ENCODE peak calls at places on chromosomes 11 and 22, in six cellular contexts. One of them, this sample, is unnamed. For H3F3A, the result is how much of the 10 kb centered on the place peaks cover.

GRCh38 chr11:108069947-108070346 is 51.4 kb upstream of the ACAT1 start:
- DNase-seq in PC-3: no peak
- DNase-seq in PC-9: no peak
- DNase-seq in GM23338: no peak
- DNase-seq in SK-N-SH: no peak
- DNase-seq in GM23248: peak
- DNase-seq in this sample: peak

GRCh38 chr11:126824035-126824607 is 176.4 kb downstream of the KIRREL3 start:
- DNase-seq in PC-3: no peak
- DNase-seq in PC-9: no peak
- DNase-seq in GM23338: peak
- DNase-seq in SK-N-SH: no peak
- DNase-seq in GM23248: no peak
- DNase-seq in this sample: no peak

GRCh38 chr11:126992804-126993111 is 7.8 kb downstream of the KIRREL3 start:
- DNase-seq in PC-3: peak
- DNase-seq in PC-9: no peak
- DNase-seq in GM23338: no peak
- DNase-seq in SK-N-SH: no peak
- DNase-seq in GM23248: peak
- DNase-seq in this sample: no peak

GRCh38 chr11:28627690-28628255 is 519.6 kb downstream of the METTL15 start:
- DNase-seq in PC-3: no peak
- DNase-seq in PC-9: no peak
- DNase-seq in GM23338: no peak
- DNase-seq in SK-N-SH: no peak
- DNase-seq in GM23248: no peak
- DNase-seq in this sample: no peak

GRCh38 chr11:2293396-2294339 is 8.1 kb downstream of the C11orf21 start:
- DNase-seq in PC-3: no peak
- DNase-seq in PC-9: no peak
- DNase-seq in GM23338: peak
- DNase-seq in SK-N-SH: no peak
- DNase-seq in GM23248: no peak
- DNase-seq in this sample: no peak

GRCh38 chr11:9460322-9461067 is at the start of gene ZNF143:
- DNase-seq in PC-3: peak
- DNase-seq in PC-9: peak
- DNase-seq in GM23338: peak
- DNase-seq in SK-N-SH: peak
- DNase-seq in GM23248: peak
- DNase-seq in this sample: peak

GRCh38 chr11:3089236-3090061 is 32.2 kb upstream of the CARS1 start:
- DNase-seq in PC-3: no peak
- DNase-seq in PC-9: no peak
- DNase-seq in GM23338: no peak
- DNase-seq in SK-N-SH: no peak
- DNase-seq in GM23248: no peak
- DNase-seq in this sample: no peak

GRCh38 chr22:39656495-39657490 is 86.2 kb downstream of the CACNA1I start:
- DNase-seq in PC-3: no peak
- DNase-seq in PC-9: no peak
- DNase-seq in GM23338: no peak
- DNase-seq in SK-N-SH: no peak
- DNase-seq in GM23248: peak
- DNase-seq in this sample: no peak

GRCh38 chr11:93216511-93217121 is 18.8 kb upstream of the SLC36A4 start:
- DNase-seq in PC-3: no peak
- DNase-seq in PC-9: no peak
- DNase-seq in GM23338: no peak
- DNase-seq in SK-N-SH: peak
- DNase-seq in GM23248: no peak
- DNase-seq in this sample: no peak

GRCh38 chr11:14904745-14905103 is 12.7 kb upstream of the CYP2R1 start:
- DNase-seq in PC-3: no peak
- DNase-seq in PC-9: peak
- DNase-seq in GM23338: peak
- DNase-seq in SK-N-SH: no peak
- DNase-seq in GM23248: peak
- DNase-seq in this sample: peak

GRCh38 chr11:84691830-84692229 is 935.3 kb downstream of the DLG2 start:
- DNase-seq in PC-3: no peak
- DNase-seq in PC-9: no peak
- DNase-seq in GM23338: peak
- DNase-seq in SK-N-SH: no peak
- DNase-seq in GM23248: no peak
- DNase-seq in this sample: no peak

GRCh38 chr11:119093951-119094815 is 7.5 kb downstream of the DPAGT1 start:
- DNase-seq in PC-3: peak
- DNase-seq in PC-9: peak
- DNase-seq in GM23338: peak
- DNase-seq in SK-N-SH: peak
- DNase-seq in GM23248: peak
- DNase-seq in this sample: no peak
- H3F3A ChIP-seq in PC-3: under half
- H3F3A ChIP-seq in PC-9: half or more
- H3F3A ChIP-seq in GM23338: under half
- H3F3A ChIP-seq in SK-N-SH: under half
- H3F3A ChIP-seq in GM23248: under half
- H3F3A ChIP-seq in this sample: half or more

GRCh38 chr11:73156114-73156513 is 14.0 kb upstream of the FCHSD2 start:
- DNase-seq in PC-3: no peak
- DNase-seq in PC-9: no peak
- DNase-seq in GM23338: no peak
- DNase-seq in SK-N-SH: no peak
- DNase-seq in GM23248: no peak
- DNase-seq in this sample: no peak
- H3F3A ChIP-seq in PC-3: under half
- H3F3A ChIP-seq in PC-9: under half
- H3F3A ChIP-seq in GM23338: under half
- H3F3A ChIP-seq in SK-N-SH: under half
- H3F3A ChIP-seq in GM23248: under half
- H3F3A ChIP-seq in this sample: half or more

DNA sequence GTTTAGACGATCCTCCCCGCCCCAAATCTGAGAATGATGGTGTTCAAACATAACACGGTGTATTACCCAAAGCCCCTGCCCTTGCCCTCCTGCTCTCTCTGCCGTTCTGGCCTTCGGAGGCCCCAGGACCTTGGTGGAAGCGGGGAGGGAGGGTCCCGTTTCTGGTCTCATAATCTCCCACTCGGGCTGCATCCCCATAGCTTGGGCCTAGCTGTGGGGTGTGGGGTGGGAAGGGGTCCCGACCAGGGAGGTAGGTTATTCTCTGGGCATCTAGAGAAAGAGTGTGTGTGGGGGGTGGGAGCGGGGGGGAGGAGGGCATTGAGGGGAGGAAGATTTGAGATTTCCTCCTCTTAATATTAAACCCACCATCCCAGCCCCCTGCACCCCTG is 2.3 kb downstream of the PKNOX2 start:
- DNase-seq in PC-3: no peak
- DNase-seq in PC-9: no peak
- DNase-seq in GM23338: no peak
- DNase-seq in SK-N-SH: no peak
- DNase-seq in GM23248: no peak
- DNase-seq in this sample: no peak
- H3F3A ChIP-seq in PC-3: under half
- H3F3A ChIP-seq in PC-9: under half
- H3F3A ChIP-seq in GM23338: under half
- H3F3A ChIP-seq in SK-N-SH: under half
- H3F3A ChIP-seq in GM23248: under half
- H3F3A ChIP-seq in this sample: under half

DNA sequence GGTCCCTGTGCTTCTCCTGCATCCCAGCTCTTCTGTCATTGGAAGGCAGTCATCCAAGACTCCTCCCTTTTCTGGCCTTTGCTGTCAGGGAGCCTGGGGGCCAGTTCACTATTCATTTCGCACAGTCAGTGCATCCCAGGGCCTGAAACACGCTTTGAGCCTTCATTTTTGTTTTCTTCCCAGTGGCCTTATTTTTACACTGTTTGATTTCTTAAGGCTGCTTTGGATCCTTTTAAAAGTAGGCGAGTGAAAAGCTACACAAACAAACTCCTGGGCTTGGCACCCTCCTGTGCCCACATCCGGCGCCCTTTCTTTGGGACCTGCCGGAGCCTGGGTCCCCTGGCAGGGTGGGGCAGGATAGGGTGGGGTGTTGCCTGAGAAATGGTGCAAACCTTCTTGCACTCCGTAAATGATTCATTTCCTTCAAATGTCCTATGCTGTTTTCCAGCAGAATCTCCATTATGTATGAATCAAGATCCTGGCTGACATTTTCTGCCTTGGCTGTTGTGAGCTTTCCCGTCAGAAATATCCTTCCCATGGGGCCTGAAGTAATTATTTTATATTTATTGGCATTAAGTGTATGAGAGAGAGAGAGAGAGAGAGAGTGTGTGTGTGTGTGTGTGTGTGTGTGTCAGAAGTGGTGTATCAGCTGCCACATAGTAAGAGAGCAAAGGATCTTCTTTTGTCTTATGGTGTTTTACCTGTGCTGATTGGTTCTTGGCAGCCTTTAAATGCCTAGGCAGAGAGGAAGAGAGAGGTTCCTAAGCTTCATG is 45.6 kb downstream of the BCR start:
- DNase-seq in PC-3: peak
- DNase-seq in PC-9: peak
- DNase-seq in GM23338: no peak
- DNase-seq in SK-N-SH: no peak
- DNase-seq in GM23248: peak
- DNase-seq in this sample: no peak
- H3F3A ChIP-seq in PC-3: under half
- H3F3A ChIP-seq in PC-9: under half
- H3F3A ChIP-seq in GM23338: under half
- H3F3A ChIP-seq in SK-N-SH: under half
- H3F3A ChIP-seq in GM23248: under half
- H3F3A ChIP-seq in this sample: under half

GRCh38 chr11:67647471-67647870 is 3.1 kb downstream of the ACY3 start:
- DNase-seq in PC-3: no peak
- DNase-seq in PC-9: no peak
- DNase-seq in GM23338: no peak
- DNase-seq in SK-N-SH: no peak
- DNase-seq in GM23248: no peak
- DNase-seq in this sample: no peak

GRCh38 chr11:67648796-67649613 is 1.5 kb downstream of the ACY3 start:
- DNase-seq in PC-3: no peak
- DNase-seq in PC-9: no peak
- DNase-seq in GM23338: no peak
- DNase-seq in SK-N-SH: no peak
- DNase-seq in GM23248: no peak
- DNase-seq in this sample: no peak

GRCh38 chr11:67651976-67652895 is 1.7 kb upstream of the ACY3 start:
- DNase-seq in PC-3: peak
- DNase-seq in PC-9: no peak
- DNase-seq in GM23338: no peak
- DNase-seq in SK-N-SH: no peak
- DNase-seq in GM23248: no peak
- DNase-seq in this sample: no peak

GRCh38 chr11:67648140-67648795 is 2.3 kb downstream of the ACY3 start:
- DNase-seq in PC-3: no peak
- DNase-seq in PC-9: peak
- DNase-seq in GM23338: peak
- DNase-seq in SK-N-SH: no peak
- DNase-seq in GM23248: peak
- DNase-seq in this sample: peak

GRCh38 chr11:67649634-67650540 is 643 bp downstream of the ACY3 start:
- DNase-seq in PC-3: no peak
- DNase-seq in PC-9: no peak
- DNase-seq in GM23338: no peak
- DNase-seq in SK-N-SH: no peak
- DNase-seq in GM23248: no peak
- DNase-seq in this sample: peak
- H3F3A ChIP-seq in PC-3: under half
- H3F3A ChIP-seq in PC-9: under half
- H3F3A ChIP-seq in GM23338: under half
- H3F3A ChIP-seq in SK-N-SH: under half
- H3F3A ChIP-seq in GM23248: under half
- H3F3A ChIP-seq in this sample: under half

GRCh38 chr11:67270256-67271211 is 4.3 kb downstream of the GRK2 start:
- DNase-seq in PC-3: no peak
- DNase-seq in PC-9: no peak
- DNase-seq in GM23338: peak
- DNase-seq in SK-N-SH: no peak
- DNase-seq in GM23248: no peak
- DNase-seq in this sample: no peak

GRCh38 chr11:67272327-67273259 is 6.3 kb downstream of the GRK2 start:
- DNase-seq in PC-3: no peak
- DNase-seq in PC-9: no peak
- DNase-seq in GM23338: no peak
- DNase-seq in SK-N-SH: no peak
- DNase-seq in GM23248: no peak
- DNase-seq in this sample: no peak

GRCh38 chr11:67273260-67273990 is 7.2 kb downstream of the GRK2 start:
- DNase-seq in PC-3: no peak
- DNase-seq in PC-9: no peak
- DNase-seq in GM23338: no peak
- DNase-seq in SK-N-SH: no peak
- DNase-seq in GM23248: no peak
- DNase-seq in this sample: no peak

GRCh38 chr11:67271212-67271547 is 4.9 kb downstream of the GRK2 start:
- DNase-seq in PC-3: no peak
- DNase-seq in PC-9: no peak
- DNase-seq in GM23338: no peak
- DNase-seq in SK-N-SH: no peak
- DNase-seq in GM23248: no peak
- DNase-seq in this sample: no peak

GRCh38 chr11:67271548-67272284 is 5.4 kb downstream of the GRK2 start:
- DNase-seq in PC-3: no peak
- DNase-seq in PC-9: no peak
- DNase-seq in GM23338: no peak
- DNase-seq in SK-N-SH: no peak
- DNase-seq in GM23248: no peak
- DNase-seq in this sample: no peak
- H3F3A ChIP-seq in PC-3: under half
- H3F3A ChIP-seq in PC-9: under half
- H3F3A ChIP-seq in GM23338: under half
- H3F3A ChIP-seq in SK-N-SH: under half
- H3F3A ChIP-seq in GM23248: under half
- H3F3A ChIP-seq in this sample: under half

DNA sequence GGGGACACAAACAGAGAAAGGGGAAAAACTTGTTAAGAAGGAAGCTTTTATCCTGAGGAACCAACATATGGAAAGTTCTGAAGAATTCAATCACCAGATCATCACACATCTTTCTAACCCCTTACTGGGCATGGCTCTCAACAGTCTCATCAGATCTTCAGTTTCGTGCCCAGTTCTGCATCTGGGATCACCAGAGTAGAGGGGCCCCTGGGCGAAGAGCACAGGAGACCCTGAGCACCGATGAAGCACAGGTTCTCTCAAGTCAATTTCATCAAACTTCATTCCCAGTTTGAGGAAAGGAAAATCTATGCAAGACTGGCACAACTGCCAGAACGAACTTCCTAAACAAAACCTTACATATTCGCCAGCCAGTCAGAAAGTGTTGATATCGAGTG is 8.5 kb upstream of the PYGM start:
- DNase-seq in PC-3: no peak
- DNase-seq in PC-9: no peak
- DNase-seq in GM23338: no peak
- DNase-seq in SK-N-SH: no peak
- DNase-seq in GM23248: no peak
- DNase-seq in this sample: no peak
- H3F3A ChIP-seq in PC-3: under half
- H3F3A ChIP-seq in PC-9: half or more
- H3F3A ChIP-seq in GM23338: half or more
- H3F3A ChIP-seq in SK-N-SH: half or more
- H3F3A ChIP-seq in GM23248: half or more
- H3F3A ChIP-seq in this sample: under half